ENCODE peak calls at places on chromosomes 6 and 20, in eight cellular contexts. C is coronary artery; T is mesothelial cell of epicardium; Y is osteocyte; H is fibroblast of pulmonary artery; E is RWPE1; D is CD4-positive, alpha-beta T cell; J is GM13976. N is an unnamed sample.

GRCh38 chr6:67184405-67184804 is 1450.7 kb upstream of the ADGRB3 start:
- DNase-seq in C (no peak), T (no peak), Y (no peak), H (no peak), E (no peak), D (no peak), J (no peak), N (no peak)

GRCh38 chr6:107066697-107067659 is 39.0 kb downstream of the MTRES1 start:
- DNase-seq in C (no peak), T (no peak), Y (no peak), H (no peak), E (no peak), D (no peak), J (peak; percentile 49), N (no peak)

GRCh38 chr6:167937948-167938911 is 59.2 kb upstream of the KIF25 start:
- DNase-seq in C (no peak), T (no peak), Y (no peak), H (no peak), E (peak; percentile 77), D (no peak), J (no peak), N (no peak)

GRCh38 chr20:55555075-55555650 is 450.2 kb downstream of the CBLN4 start:
- DNase-seq in C (no peak), T (no peak), Y (no peak), H (no peak), E (no peak), D (no peak), J (no peak), N (no peak)

GRCh38 chr6:111871725-111872520 is 1.3 kb downstream of the FYN start:
- DNase-seq in C (no peak), T (no peak), Y (no peak), H (peak; percentile 49), E (no peak), D (peak; percentile 22), J (peak; percentile 21), N (no peak)

GRCh38 chr6:117906454-117906904 is 585 bp upstream of the SLC35F1 start:
- DNase-seq in C (no peak), T (no peak), Y (no peak), H (no peak), E (no peak), D (no peak), J (no peak), N (no peak)

GRCh38 chr6:593139-593906 is 63.6 kb downstream of the HUS1B start:
- DNase-seq in C (no peak), T (no peak), Y (no peak), H (peak; percentile 74), E (peak; percentile 26), D (peak; percentile 48), J (peak; percentile 69), N (no peak)

GRCh38 chr6:129709451-129709908 is 497 bp downstream of the ARHGAP18 start:
- DNase-seq in C (no peak), T (no peak), Y (no peak), H (peak; percentile 83), E (no peak), D (no peak), J (no peak), N (no peak)

GRCh38 chr6:89186762-89187161 is 30.4 kb downstream of the GABRR1 start:
- DNase-seq in C (no peak), T (no peak), Y (peak; percentile 70), H (no peak), E (no peak), D (no peak), J (no peak), N (no peak)

GRCh38 chr6:148329568-148330299 is 12.9 kb upstream of the SASH1 start:
- DNase-seq in C (no peak), T (no peak), Y (no peak), H (peak; percentile 86), E (peak; percentile 48), D (no peak), J (no peak), N (no peak)

GRCh38 chr6:52877786-52878185 is 31.7 kb downstream of the GSTA3 start:
- DNase-seq in C (no peak), T (no peak), Y (no peak), H (no peak), E (no peak), D (no peak), J (no peak), N (no peak)

GRCh38 chr20:45012682-45013302 is 46.5 kb downstream of the STK4 start:
- DNase-seq in C (no peak), T (no peak), Y (no peak), H (peak; percentile 67), E (peak; percentile 53), D (no peak), J (no peak), N (no peak)

GRCh38 chr6:62283828-62284411 is 2.1 kb downstream of the KHDRBS2 start:
- DNase-seq in C (no peak), T (no peak), Y (no peak), H (peak; percentile 24), E (no peak), D (no peak), J (no peak), N (no peak)

GRCh38 chr6:31689249-31690110 is 8.6 kb upstream of the LY6G5C start:
- DNase-seq in C (no peak), T (no peak), Y (no peak), H (no peak), E (no peak), D (no peak), J (peak; percentile 46), N (no peak)
- TF ChIP-seq CTCF in C (no peak), T (no peak), Y (peak; percentile 49), H (peak; percentile 42), E (no peak), D (peak; percentile 19), J (peak; percentile 29), N (no peak)

DNA sequence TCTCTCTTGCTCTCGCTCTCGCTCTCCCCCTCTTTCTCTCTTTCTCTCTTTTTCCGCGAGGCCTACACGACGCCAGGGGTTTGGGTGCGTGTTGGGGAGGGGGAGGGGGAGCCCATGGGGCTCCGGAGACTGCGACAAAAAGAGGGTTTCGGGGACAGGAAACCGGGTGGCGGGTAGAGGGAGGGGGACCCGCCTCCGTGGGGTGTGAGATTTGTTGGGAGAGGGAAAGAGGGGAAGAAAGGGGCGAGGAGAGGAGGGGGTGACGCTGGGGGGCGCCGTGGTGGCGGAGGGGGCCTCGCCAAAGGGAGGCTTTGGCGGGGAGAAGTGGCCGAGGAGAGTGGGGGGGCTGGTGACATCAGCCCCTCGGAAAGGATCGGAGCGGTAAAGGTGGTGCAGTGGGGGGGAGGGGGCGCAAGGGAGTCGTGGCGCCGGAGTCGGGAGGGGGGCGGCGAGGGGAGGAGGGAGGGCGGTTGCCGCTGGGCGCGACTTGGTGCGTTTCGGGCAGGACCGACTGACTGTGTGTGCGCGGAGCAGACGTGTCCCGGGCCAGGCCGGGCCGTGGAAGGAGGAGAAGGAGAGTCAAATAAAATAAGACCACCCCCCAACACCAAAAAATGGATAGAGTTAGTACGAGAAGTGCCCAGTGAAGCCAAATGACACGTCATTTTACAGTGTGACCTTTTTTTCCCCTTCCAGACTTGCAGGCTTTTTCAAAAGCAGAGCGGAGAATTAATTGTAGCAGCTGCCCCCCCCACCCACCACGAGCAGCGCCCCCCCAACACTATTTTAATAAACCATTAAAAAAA is 39.8 kb downstream of the GNAS start:
- DNase-seq in C (peak; percentile 83), T (peak; percentile 71), Y (peak; percentile 86), H (peak; percentile 51), E (peak; percentile 75), D (peak; percentile 80), J (peak; percentile 85), N (peak; percentile 64)
- TF ChIP-seq CTCF in C (no peak), T (no peak), Y (no peak), H (no peak), E (no peak), D (no peak), J (peak; percentile 17), N (no peak)

GRCh38 chr6:4658486-4658885 is 117.7 kb upstream of the CDYL start:
- DNase-seq in C (peak; percentile 53), T (no peak), Y (peak; percentile 49), H (no peak), E (no peak), D (no peak), J (no peak), N (no peak)

GRCh38 chr6:4662886-4663285 is 113.3 kb upstream of the CDYL start:
- DNase-seq in C (no peak), T (no peak), Y (no peak), H (no peak), E (no peak), D (no peak), J (no peak), N (no peak)

GRCh38 chr6:4664117-4664626 is 112.0 kb upstream of the CDYL start:
- DNase-seq in C (peak; percentile 80), T (no peak), Y (peak; percentile 66), H (peak; percentile 91), E (no peak), D (no peak), J (no peak), N (no peak)

GRCh38 chr6:4661391-4661790 is 114.8 kb upstream of the CDYL start:
- DNase-seq in C (peak; percentile 62), T (no peak), Y (peak; percentile 46), H (no peak), E (no peak), D (no peak), J (no peak), N (no peak)

GRCh38 chr6:4660377-4661321 is 115.6 kb upstream of the CDYL start:
- DNase-seq in C (peak; percentile 72), T (no peak), Y (peak; percentile 81), H (no peak), E (no peak), D (no peak), J (no peak), N (no peak)
- TF ChIP-seq CTCF in C (no peak), T (no peak), Y (no peak), H (no peak), E (no peak), D (no peak), J (no peak), N (no peak)

DNA sequence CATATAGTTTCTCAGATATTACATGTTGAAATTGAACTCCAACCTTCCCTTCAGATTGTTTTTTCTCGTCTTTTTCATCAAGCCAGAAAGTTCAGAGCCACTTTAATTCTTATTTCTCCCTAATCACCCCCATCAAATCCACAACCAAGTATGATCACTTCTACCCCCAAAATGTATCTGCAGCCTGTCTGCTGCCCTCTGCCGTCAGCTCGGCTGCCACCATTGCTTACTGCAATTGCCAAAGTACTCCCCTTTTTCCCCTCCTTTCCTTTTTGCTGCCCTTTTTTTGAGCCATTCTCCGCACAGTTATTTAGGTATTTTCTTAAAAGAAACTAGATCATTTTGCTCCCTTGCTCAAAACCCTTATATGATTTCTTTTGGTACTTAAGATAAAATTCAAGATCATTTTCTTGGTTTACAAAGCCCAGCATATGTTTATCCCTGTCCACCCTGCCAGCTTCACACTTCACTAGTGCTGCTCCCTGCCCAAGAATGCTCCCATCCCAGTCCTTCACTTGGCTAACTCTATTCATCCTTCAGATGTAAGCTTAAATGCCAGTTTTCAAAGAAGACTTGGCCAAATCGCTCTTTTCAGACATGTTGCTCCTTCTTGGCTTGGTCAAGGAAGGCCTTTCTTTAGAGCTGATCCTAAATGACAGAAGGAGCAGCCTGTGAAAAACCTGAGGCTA is 63.6 kb downstream of the SH3BGRL2 start:
- DNase-seq in C (no peak), T (no peak), Y (no peak), H (no peak), E (no peak), D (no peak), J (no peak), N (no peak)
- TF ChIP-seq CTCF in C (no peak), T (no peak), Y (peak; percentile 13), H (peak; percentile 39), E (no peak), D (no peak), J (no peak), N (no peak)